ENCODE peak calls at places on chromosome 21, in four cellular contexts. One of them, this sample, is unnamed.

GRCh38 chr21:26833460-26833939 is 11.7 kb downstream of the ADAMTS1 start:
- DNase-seq in left lung: no peak
- DNase-seq in adrenal gland: no peak
- DNase-seq in effector memory CD4-positive, alpha-beta T cell: no peak
- DNase-seq in this sample: no peak

GRCh38 chr21:28742527-28742926 is 250.2 kb downstream of the LTN1 start:
- DNase-seq in effector memory CD4-positive, alpha-beta T cell: no peak
- DNase-seq in adrenal gland: no peak
- DNase-seq in left lung: no peak
- DNase-seq in this sample: no peak

GRCh38 chr21:17463441-17463840 is 49.4 kb upstream of the CXADR start:
- DNase-seq in effector memory CD4-positive, alpha-beta T cell: no peak
- DNase-seq in adrenal gland: peak; percentile 56
- DNase-seq in left lung: no peak
- DNase-seq in this sample: no peak

GRCh38 chr21:16473965-16474364 is 744.2 kb downstream of the USP25 start:
- DNase-seq in left lung: no peak
- DNase-seq in effector memory CD4-positive, alpha-beta T cell: no peak
- DNase-seq in adrenal gland: peak; percentile 59
- DNase-seq in this sample: no peak

GRCh38 chr21:28111151-28111619 is 881.5 kb downstream of the LTN1 start:
- DNase-seq in effector memory CD4-positive, alpha-beta T cell: no peak
- DNase-seq in adrenal gland: peak; percentile 50
- DNase-seq in left lung: peak; percentile 40
- DNase-seq in this sample: no peak

GRCh38 chr21:30216041-30216723 is at the start of gene CLDN8:
- DNase-seq in left lung: no peak
- DNase-seq in adrenal gland: no peak
- DNase-seq in effector memory CD4-positive, alpha-beta T cell: no peak
- DNase-seq in this sample: no peak

GRCh38 chr21:36626791-36627190 is 72.1 kb upstream of the SIM2 start:
- DNase-seq in effector memory CD4-positive, alpha-beta T cell: no peak
- DNase-seq in left lung: no peak
- DNase-seq in adrenal gland: no peak
- DNase-seq in this sample: no peak

GRCh38 chr21:33980276-33980916 is 64.8 kb upstream of the ATP5PO start:
- DNase-seq in adrenal gland: no peak
- DNase-seq in left lung: no peak
- DNase-seq in effector memory CD4-positive, alpha-beta T cell: no peak
- DNase-seq in this sample: no peak

GRCh38 chr21:35111531-35111930 is 62.4 kb upstream of the RUNX1 start:
- DNase-seq in left lung: no peak
- DNase-seq in effector memory CD4-positive, alpha-beta T cell: no peak
- DNase-seq in adrenal gland: no peak
- DNase-seq in this sample: no peak

GRCh38 chr21:34889287-34889536 is 159.9 kb downstream of the RUNX1 start:
- DNase-seq in effector memory CD4-positive, alpha-beta T cell: peak; percentile 52
- DNase-seq in left lung: peak; percentile 59
- DNase-seq in adrenal gland: peak; percentile 61
- DNase-seq in this sample: no peak

GRCh38 chr21:39311164-39311563 is 2.3 kb downstream of the BRWD1 start:
- DNase-seq in effector memory CD4-positive, alpha-beta T cell: no peak
- DNase-seq in left lung: no peak
- DNase-seq in adrenal gland: no peak
- DNase-seq in this sample: no peak

GRCh38 chr21:34668803-34669148 is at the start of gene CLIC6:
- DNase-seq in effector memory CD4-positive, alpha-beta T cell: no peak
- DNase-seq in adrenal gland: no peak
- DNase-seq in left lung: peak; percentile 69
- DNase-seq in this sample: no peak

GRCh38 chr21:34869541-34869940 is 179.6 kb downstream of the RUNX1 start:
- DNase-seq in adrenal gland: no peak
- DNase-seq in left lung: no peak
- DNase-seq in effector memory CD4-positive, alpha-beta T cell: no peak
- DNase-seq in this sample: no peak

GRCh38 chr21:31804008-31804394 is 68.8 kb upstream of the HUNK start:
- DNase-seq in effector memory CD4-positive, alpha-beta T cell: no peak
- DNase-seq in adrenal gland: no peak
- DNase-seq in left lung: no peak
- DNase-seq in this sample: no peak

GRCh38 chr21:27827972-27828371 is 861.1 kb upstream of the ADAMTS5 start:
- DNase-seq in effector memory CD4-positive, alpha-beta T cell: no peak
- DNase-seq in left lung: no peak
- DNase-seq in adrenal gland: no peak
- DNase-seq in this sample: no peak

GRCh38 chr21:39657091-39657689 is 44.5 kb downstream of the B3GALT5 start:
- DNase-seq in effector memory CD4-positive, alpha-beta T cell: no peak
- DNase-seq in left lung: no peak
- DNase-seq in adrenal gland: no peak
- DNase-seq in this sample: no peak

GRCh38 chr21:43196789-43197188 is 28.0 kb downstream of the CRYAA start:
- DNase-seq in adrenal gland: no peak
- DNase-seq in effector memory CD4-positive, alpha-beta T cell: no peak
- DNase-seq in left lung: peak; percentile 35
- DNase-seq in this sample: no peak

GRCh38 chr21:16468191-16468590 is 738.4 kb downstream of the USP25 start:
- DNase-seq in adrenal gland: no peak
- DNase-seq in left lung: no peak
- DNase-seq in effector memory CD4-positive, alpha-beta T cell: no peak
- DNase-seq in this sample: no peak

GRCh38 chr21:34996304-34997081 is 52.6 kb downstream of the RUNX1 start:
- DNase-seq in effector memory CD4-positive, alpha-beta T cell: no peak
- DNase-seq in adrenal gland: no peak
- DNase-seq in left lung: peak; percentile 68
- DNase-seq in this sample: no peak

GRCh38 chr21:34189506-34189905 is 116.1 kb downstream of the MRPS6 start:
- DNase-seq in effector memory CD4-positive, alpha-beta T cell: no peak
- DNase-seq in left lung: no peak
- DNase-seq in adrenal gland: no peak
- DNase-seq in this sample: no peak

GRCh38 chr21:16563795-16564194 is 834.0 kb downstream of the USP25 start:
- DNase-seq in effector memory CD4-positive, alpha-beta T cell: no peak
- DNase-seq in adrenal gland: peak; percentile 61
- DNase-seq in left lung: no peak
- DNase-seq in this sample: no peak

GRCh38 chr21:38924954-38925353 is 119.2 kb downstream of the ETS2 start:
- DNase-seq in left lung: no peak
- DNase-seq in adrenal gland: no peak
- DNase-seq in effector memory CD4-positive, alpha-beta T cell: no peak
- DNase-seq in this sample: no peak

GRCh38 chr21:16587671-16588379 is 858.0 kb downstream of the USP25 start:
- DNase-seq in effector memory CD4-positive, alpha-beta T cell: no peak
- DNase-seq in left lung: no peak
- DNase-seq in adrenal gland: peak; percentile 55
- DNase-seq in this sample: no peak

GRCh38 chr21:31866077-31866511 is 6.7 kb upstream of the HUNK start:
- DNase-seq in adrenal gland: peak; percentile 92
- DNase-seq in left lung: peak; percentile 88
- DNase-seq in effector memory CD4-positive, alpha-beta T cell: peak; percentile 32
- DNase-seq in this sample: peak; percentile 48

GRCh38 chr21:36450511-36450910 is 29.4 kb downstream of the CLDN14 start:
- DNase-seq in left lung: no peak
- DNase-seq in adrenal gland: no peak
- DNase-seq in effector memory CD4-positive, alpha-beta T cell: no peak
- DNase-seq in this sample: no peak

GRCh38 chr21:29232601-29233541 is 65.9 kb upstream of the BACH1 start:
- DNase-seq in effector memory CD4-positive, alpha-beta T cell: no peak
- DNase-seq in adrenal gland: no peak
- DNase-seq in left lung: no peak
- DNase-seq in this sample: no peak

GRCh38 chr21:34280987-34281386 is 82.8 kb upstream of the KCNE2 start:
- DNase-seq in left lung: no peak
- DNase-seq in effector memory CD4-positive, alpha-beta T cell: no peak
- DNase-seq in adrenal gland: no peak
- DNase-seq in this sample: no peak

GRCh38 chr21:20040768-20041167 is 957.4 kb upstream of the NCAM2 start:
- DNase-seq in adrenal gland: no peak
- DNase-seq in effector memory CD4-positive, alpha-beta T cell: no peak
- DNase-seq in left lung: no peak
- DNase-seq in this sample: no peak

GRCh38 chr21:14321042-14321441 is 61.9 kb downstream of the HSPA13 start:
- DNase-seq in adrenal gland: no peak
- DNase-seq in effector memory CD4-positive, alpha-beta T cell: no peak
- DNase-seq in left lung: no peak
- DNase-seq in this sample: no peak

GRCh38 chr21:26148834-26149354 is 21.7 kb downstream of the APP start:
- DNase-seq in left lung: no peak
- DNase-seq in effector memory CD4-positive, alpha-beta T cell: no peak
- DNase-seq in adrenal gland: no peak
- DNase-seq in this sample: no peak

GRCh38 chr21:34105947-34106541 is 32.7 kb downstream of the MRPS6 start:
- DNase-seq in left lung: no peak
- DNase-seq in adrenal gland: no peak
- DNase-seq in effector memory CD4-positive, alpha-beta T cell: no peak
- DNase-seq in this sample: no peak

GRCh38 chr21:17636711-17637110 is 24.0 kb upstream of the BTG3 start:
- DNase-seq in adrenal gland: no peak
- DNase-seq in effector memory CD4-positive, alpha-beta T cell: no peak
- DNase-seq in left lung: no peak
- DNase-seq in this sample: no peak

GRCh38 chr21:28257276-28257675 is 735.4 kb downstream of the LTN1 start:
- DNase-seq in left lung: no peak
- DNase-seq in adrenal gland: no peak
- DNase-seq in effector memory CD4-positive, alpha-beta T cell: no peak
- DNase-seq in this sample: no peak

GRCh38 chr21:42160950-42161225 is 58.1 kb upstream of the ABCG1 start:
- DNase-seq in adrenal gland: no peak
- DNase-seq in effector memory CD4-positive, alpha-beta T cell: no peak
- DNase-seq in left lung: peak; percentile 4
- DNase-seq in this sample: no peak

GRCh38 chr21:42160111-42160949 is 58.6 kb upstream of the ABCG1 start:
- DNase-seq in effector memory CD4-positive, alpha-beta T cell: no peak
- DNase-seq in adrenal gland: no peak
- DNase-seq in left lung: peak; percentile 14
- DNase-seq in this sample: no peak

GRCh38 chr21:42158846-42159245 is 60.1 kb upstream of the ABCG1 start:
- DNase-seq in effector memory CD4-positive, alpha-beta T cell: no peak
- DNase-seq in adrenal gland: no peak
- DNase-seq in left lung: peak; percentile 21
- DNase-seq in this sample: no peak

GRCh38 chr21:42161401-42161956 is 57.5 kb upstream of the ABCG1 start:
- DNase-seq in effector memory CD4-positive, alpha-beta T cell: no peak
- DNase-seq in left lung: no peak
- DNase-seq in adrenal gland: no peak
- DNase-seq in this sample: no peak

DNA sequence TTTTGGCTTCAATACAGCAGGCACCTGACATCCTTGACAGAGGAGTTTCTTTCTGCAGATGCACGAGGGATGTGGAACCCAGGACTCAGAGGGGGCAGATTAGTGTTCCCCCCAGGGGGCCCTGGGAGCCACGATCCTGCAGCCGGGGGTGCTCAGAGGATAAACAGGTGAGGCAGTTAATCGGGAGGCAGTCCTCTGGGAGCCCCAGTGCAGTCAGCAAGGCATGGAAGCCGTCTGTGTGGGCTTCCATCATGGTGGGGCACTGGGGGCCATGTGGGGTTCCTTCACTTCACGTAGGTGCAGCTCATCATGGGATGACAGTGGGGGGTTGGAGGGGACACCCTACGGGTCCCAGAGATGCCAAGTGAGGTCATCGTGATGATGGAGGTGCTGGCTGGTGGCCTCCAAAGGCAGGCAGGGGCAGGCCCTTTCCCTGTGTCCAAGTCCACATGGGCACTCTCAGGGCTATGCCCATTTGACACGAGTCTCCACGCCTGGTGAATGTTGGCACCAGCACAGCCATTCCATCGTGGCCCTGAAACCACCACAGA is 59.3 kb upstream of the ABCG1 start:
- DNase-seq in left lung: peak; percentile 14
- DNase-seq in adrenal gland: no peak
- DNase-seq in effector memory CD4-positive, alpha-beta T cell: no peak
- DNase-seq in this sample: no peak
- H3K27me3 ChIP-seq in left lung: no peaks in the 10 kb centered on the region
- H3K27me3 ChIP-seq in adrenal gland: no peaks in the 10 kb centered on the region
- H3K27me3 ChIP-seq in effector memory CD4-positive, alpha-beta T cell: no peaks in the 10 kb centered on the region
- H3K27me3 ChIP-seq in this sample: no peaks in the 10 kb centered on the region

GRCh38 chr21:37886726-37887309 is 29.4 kb downstream of the KCNJ6 start:
- DNase-seq in left lung: no peak
- DNase-seq in effector memory CD4-positive, alpha-beta T cell: no peak
- DNase-seq in adrenal gland: no peak
- DNase-seq in this sample: no peak
- H3K27me3 ChIP-seq in left lung: no peaks in the 10 kb centered on the region
- H3K27me3 ChIP-seq in effector memory CD4-positive, alpha-beta T cell: no peaks in the 10 kb centered on the region
- H3K27me3 ChIP-seq in adrenal gland: no peaks in the 10 kb centered on the region
- H3K27me3 ChIP-seq in this sample: peaks cover 3% of the 10 kb centered on the region

GRCh38 chr21:40841524-40842196 is 5.3 kb downstream of the DSCAM start:
- DNase-seq in left lung: peak; percentile 64
- DNase-seq in adrenal gland: peak; percentile 35
- DNase-seq in effector memory CD4-positive, alpha-beta T cell: no peak
- DNase-seq in this sample: no peak
- H3K27me3 ChIP-seq in left lung: peaks cover 17% of the 10 kb centered on the region
- H3K27me3 ChIP-seq in adrenal gland: peaks cover 22% of the 10 kb centered on the region
- H3K27me3 ChIP-seq in effector memory CD4-positive, alpha-beta T cell: no peaks in the 10 kb centered on the region
- H3K27me3 ChIP-seq in this sample: no peaks in the 10 kb centered on the region

GRCh38 chr21:24046816-24047443 is 1560.4 kb downstream of the MRPL39 start:
- DNase-seq in adrenal gland: no peak
- DNase-seq in left lung: no peak
- DNase-seq in effector memory CD4-positive, alpha-beta T cell: no peak
- DNase-seq in this sample: peak; percentile 19

GRCh38 chr21:24042687-24043086 is 1564.6 kb downstream of the MRPL39 start:
- DNase-seq in adrenal gland: no peak
- DNase-seq in left lung: no peak
- DNase-seq in effector memory CD4-positive, alpha-beta T cell: no peak
- DNase-seq in this sample: no peak

GRCh38 chr21:24045373-24045772 is 1561.9 kb downstream of the MRPL39 start:
- DNase-seq in left lung: no peak
- DNase-seq in effector memory CD4-positive, alpha-beta T cell: no peak
- DNase-seq in adrenal gland: no peak
- DNase-seq in this sample: no peak

GRCh38 chr21:24050233-24050632 is 1557.0 kb downstream of the MRPL39 start:
- DNase-seq in effector memory CD4-positive, alpha-beta T cell: no peak
- DNase-seq in adrenal gland: no peak
- DNase-seq in left lung: no peak
- DNase-seq in this sample: no peak

DNA sequence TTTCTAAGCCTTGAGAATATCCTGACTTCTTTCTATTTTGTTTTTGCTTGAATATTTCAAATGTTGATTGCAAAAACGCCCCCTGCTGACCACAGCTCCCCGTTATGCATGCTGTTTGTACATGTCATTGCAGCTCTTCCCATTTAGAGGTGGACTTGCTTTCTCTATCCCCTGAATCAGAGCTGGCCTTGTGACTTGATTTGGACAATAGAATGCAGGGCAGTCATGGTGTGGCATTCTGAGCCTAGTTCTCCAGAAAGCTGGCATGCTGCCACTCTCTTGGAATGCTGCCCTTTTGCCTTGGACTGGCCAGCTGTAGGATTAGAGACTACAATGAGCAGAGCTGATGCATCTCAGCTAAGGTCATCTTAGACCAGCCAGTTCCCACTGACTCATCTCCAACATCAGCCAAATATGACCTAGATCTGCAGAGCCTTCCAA is 1561.5 kb downstream of the MRPL39 start:
- DNase-seq in adrenal gland: peak; percentile 97
- DNase-seq in effector memory CD4-positive, alpha-beta T cell: no peak
- DNase-seq in left lung: peak; percentile 46
- DNase-seq in this sample: no peak
- H3K27me3 ChIP-seq in adrenal gland: no peaks in the 10 kb centered on the region
- H3K27me3 ChIP-seq in effector memory CD4-positive, alpha-beta T cell: no peaks in the 10 kb centered on the region
- H3K27me3 ChIP-seq in left lung: no peaks in the 10 kb centered on the region
- H3K27me3 ChIP-seq in this sample: no peaks in the 10 kb centered on the region

GRCh38 chr21:45580576-45581321 is 38.5 kb upstream of the SLC19A1 start:
- DNase-seq in adrenal gland: no peak
- DNase-seq in effector memory CD4-positive, alpha-beta T cell: no peak
- DNase-seq in left lung: peak; percentile 22
- DNase-seq in this sample: no peak
- H3K27me3 ChIP-seq in adrenal gland: no peaks in the 10 kb centered on the region
- H3K27me3 ChIP-seq in effector memory CD4-positive, alpha-beta T cell: no peaks in the 10 kb centered on the region
- H3K27me3 ChIP-seq in left lung: no peaks in the 10 kb centered on the region
- H3K27me3 ChIP-seq in this sample: no peaks in the 10 kb centered on the region